ENCODE peak calls at places on chromosomes 11 and 22, in nine cellular contexts. One of them, this sample, is unnamed.

GRCh38 chr22:28053871-28054621 is 135.0 kb upstream of the PITPNB start:
- DNase-seq in right atrium auricular region: no peak
- DNase-seq in heart right ventricle: no peak
- DNase-seq in Peyer's patch: no peak
- DNase-seq in mammary epithelial cell: no peak
- DNase-seq in lung: no peak
- DNase-seq in left ventricle myocardium inferior: no peak
- DNase-seq in GM12865: no peak
- DNase-seq in tibial nerve: no peak
- DNase-seq in this sample: peak; percentile 11

GRCh38 chr11:93188726-93189125 is 9.1 kb downstream of the SLC36A4 start:
- DNase-seq in lung: no peak
- DNase-seq in GM12865: no peak
- DNase-seq in Peyer's patch: no peak
- DNase-seq in heart right ventricle: no peak
- DNase-seq in tibial nerve: no peak
- DNase-seq in mammary epithelial cell: no peak
- DNase-seq in right atrium auricular region: no peak
- DNase-seq in left ventricle myocardium inferior: no peak
- DNase-seq in this sample: no peak

GRCh38 chr11:8601376-8602133 is 7.5 kb upstream of the STK33 start:
- DNase-seq in right atrium auricular region: no peak
- DNase-seq in mammary epithelial cell: no peak
- DNase-seq in Peyer's patch: no peak
- DNase-seq in heart right ventricle: no peak
- DNase-seq in left ventricle myocardium inferior: no peak
- DNase-seq in GM12865: no peak
- DNase-seq in lung: no peak
- DNase-seq in tibial nerve: no peak
- DNase-seq in this sample: no peak

GRCh38 chr22:49235463-49236300 is 592.0 kb downstream of the BRD1 start:
- DNase-seq in Peyer's patch: no peak
- DNase-seq in right atrium auricular region: peak; percentile 28
- DNase-seq in GM12865: no peak
- DNase-seq in lung: peak; percentile 18
- DNase-seq in left ventricle myocardium inferior: no peak
- DNase-seq in mammary epithelial cell: no peak
- DNase-seq in heart right ventricle: no peak
- DNase-seq in tibial nerve: no peak
- DNase-seq in this sample: no peak

GRCh38 chr11:100863080-100863581 is 176.0 kb downstream of the ARHGAP42 start:
- DNase-seq in left ventricle myocardium inferior: no peak
- DNase-seq in right atrium auricular region: no peak
- DNase-seq in Peyer's patch: no peak
- DNase-seq in heart right ventricle: peak; percentile 53
- DNase-seq in lung: no peak
- DNase-seq in GM12865: peak; percentile 63
- DNase-seq in mammary epithelial cell: peak; percentile 21
- DNase-seq in tibial nerve: peak; percentile 21
- DNase-seq in this sample: peak; percentile 96

GRCh38 chr11:72354356-72355115 is 79.8 kb downstream of the CLPB start:
- DNase-seq in lung: no peak
- DNase-seq in right atrium auricular region: no peak
- DNase-seq in heart right ventricle: no peak
- DNase-seq in tibial nerve: no peak
- DNase-seq in mammary epithelial cell: peak; percentile 22
- DNase-seq in left ventricle myocardium inferior: no peak
- DNase-seq in Peyer's patch: no peak
- DNase-seq in GM12865: no peak
- DNase-seq in this sample: peak; percentile 26

GRCh38 chr22:31321421-31321820 is 24.7 kb downstream of the PATZ1 start:
- DNase-seq in lung: no peak
- DNase-seq in tibial nerve: no peak
- DNase-seq in right atrium auricular region: no peak
- DNase-seq in GM12865: no peak
- DNase-seq in heart right ventricle: no peak
- DNase-seq in left ventricle myocardium inferior: no peak
- DNase-seq in mammary epithelial cell: no peak
- DNase-seq in Peyer's patch: no peak
- DNase-seq in this sample: no peak

GRCh38 chr11:95372097-95372656 is 141.2 kb upstream of the SESN3 start:
- DNase-seq in right atrium auricular region: no peak
- DNase-seq in lung: no peak
- DNase-seq in left ventricle myocardium inferior: no peak
- DNase-seq in heart right ventricle: no peak
- DNase-seq in Peyer's patch: no peak
- DNase-seq in mammary epithelial cell: no peak
- DNase-seq in GM12865: no peak
- DNase-seq in tibial nerve: no peak
- DNase-seq in this sample: no peak

DNA sequence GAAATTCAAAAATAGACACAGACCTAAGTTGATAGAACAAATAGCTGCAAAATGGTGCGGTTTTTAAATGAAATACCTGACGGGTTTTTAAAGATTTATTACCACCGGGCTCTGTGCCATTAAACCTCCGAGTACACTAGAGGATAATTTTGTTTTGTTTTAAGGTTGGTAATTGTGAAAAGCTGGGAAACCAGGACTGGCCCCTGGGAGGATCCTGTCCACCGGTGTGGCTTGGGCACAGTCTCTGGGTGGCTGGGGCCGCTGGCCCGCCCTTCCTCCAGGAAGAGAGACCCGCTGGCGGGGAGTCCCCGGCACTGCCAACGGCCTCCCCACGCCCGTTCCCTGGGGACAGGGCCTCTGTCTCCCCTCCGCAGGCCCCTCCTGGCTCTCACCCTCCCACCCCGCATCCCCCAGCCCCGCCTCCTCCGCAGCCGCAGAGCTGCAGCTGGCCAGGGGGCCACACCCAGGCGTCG is 13.8 kb downstream of the KCNJ5 start:
- DNase-seq in lung: no peak
- DNase-seq in tibial nerve: no peak
- DNase-seq in Peyer's patch: peak; percentile 56
- DNase-seq in right atrium auricular region: no peak
- DNase-seq in left ventricle myocardium inferior: peak; percentile 48
- DNase-seq in mammary epithelial cell: peak; percentile 30
- DNase-seq in GM12865: peak; percentile 13
- DNase-seq in heart right ventricle: no peak
- DNase-seq in this sample: no peak
- H3K4me3 ChIP-seq in lung: no peak overlapping the region
- H3K4me3 ChIP-seq in tibial nerve: peak overlapping the region; percentile 61
- H3K4me3 ChIP-seq in Peyer's patch: peak overlapping the region; percentile 61
- H3K4me3 ChIP-seq in right atrium auricular region: peak overlapping the region; percentile 70
- H3K4me3 ChIP-seq in left ventricle myocardium inferior: peak overlapping the region; percentile 74
- H3K4me3 ChIP-seq in mammary epithelial cell: peak overlapping the region; percentile 60
- H3K4me3 ChIP-seq in GM12865: peak overlapping the region; percentile 38
- H3K4me3 ChIP-seq in heart right ventricle: peak overlapping the region; percentile 62
- H3K4me3 ChIP-seq in this sample: peak overlapping the region; percentile 56

GRCh38 chr22:46391486-46392136 is 56.1 kb downstream of the TRMU start:
- DNase-seq in mammary epithelial cell: no peak
- DNase-seq in Peyer's patch: no peak
- DNase-seq in GM12865: no peak
- DNase-seq in heart right ventricle: no peak
- DNase-seq in right atrium auricular region: no peak
- DNase-seq in left ventricle myocardium inferior: no peak
- DNase-seq in tibial nerve: no peak
- DNase-seq in lung: no peak
- DNase-seq in this sample: no peak

GRCh38 chr22:46392137-46392844 is 56.8 kb downstream of the TRMU start:
- DNase-seq in right atrium auricular region: no peak
- DNase-seq in tibial nerve: no peak
- DNase-seq in left ventricle myocardium inferior: no peak
- DNase-seq in lung: no peak
- DNase-seq in Peyer's patch: no peak
- DNase-seq in mammary epithelial cell: no peak
- DNase-seq in heart right ventricle: no peak
- DNase-seq in GM12865: no peak
- DNase-seq in this sample: no peak

GRCh38 chr22:46390105-46390651 is 54.7 kb downstream of the TRMU start:
- DNase-seq in tibial nerve: no peak
- DNase-seq in left ventricle myocardium inferior: no peak
- DNase-seq in right atrium auricular region: no peak
- DNase-seq in Peyer's patch: no peak
- DNase-seq in GM12865: no peak
- DNase-seq in heart right ventricle: no peak
- DNase-seq in lung: no peak
- DNase-seq in mammary epithelial cell: no peak
- DNase-seq in this sample: no peak

GRCh38 chr22:46389081-46389480 is 53.6 kb downstream of the TRMU start:
- DNase-seq in right atrium auricular region: no peak
- DNase-seq in lung: no peak
- DNase-seq in GM12865: no peak
- DNase-seq in mammary epithelial cell: no peak
- DNase-seq in Peyer's patch: no peak
- DNase-seq in tibial nerve: no peak
- DNase-seq in heart right ventricle: no peak
- DNase-seq in left ventricle myocardium inferior: no peak
- DNase-seq in this sample: no peak

DNA sequence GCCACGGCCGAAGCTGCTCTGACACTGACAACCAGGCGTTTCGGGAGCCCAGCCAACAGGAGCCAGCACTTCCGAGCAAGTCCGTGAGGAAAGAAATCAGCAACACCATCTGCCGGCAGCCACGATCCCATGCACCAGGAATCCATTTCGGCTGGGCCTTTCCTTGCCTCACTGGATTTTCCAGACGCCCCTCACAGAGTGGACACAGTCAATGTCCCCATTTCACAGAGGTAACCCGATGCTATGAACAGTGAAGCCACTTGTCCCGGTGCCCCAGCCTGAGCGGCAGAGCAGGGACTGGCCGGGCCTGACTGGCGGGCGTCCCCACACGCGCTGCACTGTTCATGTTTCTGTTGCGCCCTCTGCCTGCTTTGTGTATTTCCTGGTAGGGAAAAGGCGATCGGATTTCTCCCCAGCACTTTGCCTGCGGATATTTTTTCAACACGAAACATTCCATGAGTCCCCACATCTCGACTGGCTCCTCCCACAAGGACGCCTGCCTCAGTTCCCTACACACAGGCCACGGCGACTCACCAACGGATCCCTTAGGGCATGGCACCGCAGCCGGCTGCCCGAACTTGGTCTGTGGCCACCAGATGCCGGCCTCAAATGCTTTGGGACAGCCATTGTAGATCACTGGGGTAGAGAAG is 55.3 kb downstream of the TRMU start:
- DNase-seq in tibial nerve: peak; percentile 47
- DNase-seq in left ventricle myocardium inferior: peak; percentile 61
- DNase-seq in lung: peak; percentile 42
- DNase-seq in right atrium auricular region: no peak
- DNase-seq in heart right ventricle: peak; percentile 60
- DNase-seq in Peyer's patch: peak; percentile 59
- DNase-seq in GM12865: no peak
- DNase-seq in mammary epithelial cell: peak; percentile 70
- DNase-seq in this sample: peak; percentile 63
- TF ChIP-seq CTCF in tibial nerve: peak; percentile 32
- TF ChIP-seq CTCF in left ventricle myocardium inferior: peak; percentile 50
- TF ChIP-seq CTCF in lung: no peak
- TF ChIP-seq CTCF in right atrium auricular region: peak; percentile 20
- TF ChIP-seq CTCF in heart right ventricle: peak; percentile 61
- TF ChIP-seq CTCF in Peyer's patch: peak; percentile 57
- TF ChIP-seq CTCF in GM12865: no peak
- TF ChIP-seq CTCF in mammary epithelial cell: no peak
- TF ChIP-seq CTCF in this sample: peak; percentile 61

GRCh38 chr11:33735426-33736147 is 636 bp downstream of the CD59 start:
- DNase-seq in heart right ventricle: no peak
- DNase-seq in mammary epithelial cell: peak; percentile 54
- DNase-seq in tibial nerve: peak; percentile 29
- DNase-seq in lung: peak; percentile 44
- DNase-seq in right atrium auricular region: no peak
- DNase-seq in GM12865: peak; percentile 85
- DNase-seq in Peyer's patch: peak; percentile 64
- DNase-seq in left ventricle myocardium inferior: peak; percentile 39
- DNase-seq in this sample: no peak

GRCh38 chr11:33735166-33735425 is 1.1 kb downstream of the CD59 start:
- DNase-seq in left ventricle myocardium inferior: no peak
- DNase-seq in Peyer's patch: no peak
- DNase-seq in right atrium auricular region: no peak
- DNase-seq in mammary epithelial cell: no peak
- DNase-seq in tibial nerve: no peak
- DNase-seq in lung: no peak
- DNase-seq in GM12865: no peak
- DNase-seq in heart right ventricle: no peak
- DNase-seq in this sample: no peak

GRCh38 chr11:33734441-33735165 is 1.6 kb downstream of the CD59 start:
- DNase-seq in mammary epithelial cell: peak; percentile 72
- DNase-seq in left ventricle myocardium inferior: no peak
- DNase-seq in heart right ventricle: no peak
- DNase-seq in GM12865: no peak
- DNase-seq in right atrium auricular region: no peak
- DNase-seq in Peyer's patch: no peak
- DNase-seq in tibial nerve: peak; percentile 44
- DNase-seq in lung: peak; percentile 65
- DNase-seq in this sample: peak; percentile 59

GRCh38 chr11:33732176-33732575 is 4.0 kb downstream of the CD59 start:
- DNase-seq in heart right ventricle: no peak
- DNase-seq in GM12865: peak; percentile 38
- DNase-seq in Peyer's patch: no peak
- DNase-seq in tibial nerve: no peak
- DNase-seq in lung: no peak
- DNase-seq in right atrium auricular region: no peak
- DNase-seq in mammary epithelial cell: no peak
- DNase-seq in left ventricle myocardium inferior: no peak
- DNase-seq in this sample: no peak

DNA sequence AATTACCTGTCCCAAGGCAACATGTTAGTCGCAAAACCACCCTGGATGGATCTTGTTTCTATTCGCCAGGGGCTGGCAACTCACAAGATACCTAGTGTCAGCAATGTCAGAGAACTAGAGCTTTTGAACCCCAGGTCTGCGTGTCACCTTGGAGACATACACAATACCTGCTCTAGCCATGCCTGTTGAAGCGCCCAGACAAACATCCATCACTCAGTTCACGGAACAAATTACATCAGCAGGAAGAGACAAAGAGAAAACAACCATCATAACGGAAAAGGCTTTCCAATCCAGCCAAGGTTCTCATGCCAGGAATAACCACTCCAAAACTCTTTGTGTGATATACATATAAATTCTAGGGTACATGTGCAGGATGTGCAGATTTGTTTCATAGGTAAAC is 2.2 kb downstream of the CD59 start:
- DNase-seq in Peyer's patch: no peak
- DNase-seq in heart right ventricle: no peak
- DNase-seq in mammary epithelial cell: peak; percentile 32
- DNase-seq in lung: no peak
- DNase-seq in GM12865: no peak
- DNase-seq in left ventricle myocardium inferior: no peak
- DNase-seq in tibial nerve: no peak
- DNase-seq in right atrium auricular region: no peak
- DNase-seq in this sample: no peak
- H3K4me3 ChIP-seq in Peyer's patch: peak overlapping the region; percentile 79
- H3K4me3 ChIP-seq in heart right ventricle: peak overlapping the region; percentile 73
- H3K4me3 ChIP-seq in mammary epithelial cell: peak overlapping the region; percentile 86
- H3K4me3 ChIP-seq in lung: peak overlapping the region; percentile 95
- H3K4me3 ChIP-seq in GM12865: no peak overlapping the region
- H3K4me3 ChIP-seq in left ventricle myocardium inferior: peak overlapping the region; percentile 78
- H3K4me3 ChIP-seq in tibial nerve: peak overlapping the region; percentile 89
- H3K4me3 ChIP-seq in right atrium auricular region: peak overlapping the region; percentile 88
- H3K4me3 ChIP-seq in this sample: peak overlapping the region; percentile 86

GRCh38 chr11:66888282-66888681 is 31.4 kb downstream of the LRFN4 start:
- DNase-seq in mammary epithelial cell: no peak
- DNase-seq in heart right ventricle: no peak
- DNase-seq in lung: no peak
- DNase-seq in Peyer's patch: no peak
- DNase-seq in left ventricle myocardium inferior: no peak
- DNase-seq in right atrium auricular region: no peak
- DNase-seq in GM12865: no peak
- DNase-seq in tibial nerve: no peak
- DNase-seq in this sample: no peak

GRCh38 chr11:66887531-66887930 is 30.7 kb downstream of the LRFN4 start:
- DNase-seq in mammary epithelial cell: no peak
- DNase-seq in GM12865: no peak
- DNase-seq in lung: no peak
- DNase-seq in right atrium auricular region: no peak
- DNase-seq in left ventricle myocardium inferior: no peak
- DNase-seq in Peyer's patch: no peak
- DNase-seq in heart right ventricle: peak; percentile 51
- DNase-seq in tibial nerve: no peak
- DNase-seq in this sample: no peak

GRCh38 chr11:66892926-66893325 is 36.1 kb downstream of the LRFN4 start:
- DNase-seq in GM12865: no peak
- DNase-seq in left ventricle myocardium inferior: no peak
- DNase-seq in Peyer's patch: no peak
- DNase-seq in mammary epithelial cell: no peak
- DNase-seq in heart right ventricle: no peak
- DNase-seq in tibial nerve: no peak
- DNase-seq in right atrium auricular region: no peak
- DNase-seq in lung: no peak
- DNase-seq in this sample: no peak

GRCh38 chr11:66889974-66890373 is 33.1 kb downstream of the LRFN4 start:
- DNase-seq in Peyer's patch: no peak
- DNase-seq in mammary epithelial cell: no peak
- DNase-seq in heart right ventricle: no peak
- DNase-seq in left ventricle myocardium inferior: no peak
- DNase-seq in lung: no peak
- DNase-seq in GM12865: no peak
- DNase-seq in right atrium auricular region: no peak
- DNase-seq in tibial nerve: no peak
- DNase-seq in this sample: no peak

GRCh38 chr11:66891849-66892660 is 35.2 kb downstream of the LRFN4 start:
- DNase-seq in heart right ventricle: no peak
- DNase-seq in lung: no peak
- DNase-seq in Peyer's patch: peak; percentile 84
- DNase-seq in tibial nerve: no peak
- DNase-seq in right atrium auricular region: peak; percentile 71
- DNase-seq in GM12865: peak; percentile 95
- DNase-seq in mammary epithelial cell: peak; percentile 98
- DNase-seq in left ventricle myocardium inferior: no peak
- DNase-seq in this sample: peak; percentile 96
- TF ChIP-seq CTCF in heart right ventricle: no peak
- TF ChIP-seq CTCF in lung: no peak
- TF ChIP-seq CTCF in Peyer's patch: peak; percentile 8
- TF ChIP-seq CTCF in tibial nerve: no peak
- TF ChIP-seq CTCF in right atrium auricular region: no peak
- TF ChIP-seq CTCF in GM12865: no peak
- TF ChIP-seq CTCF in mammary epithelial cell: no peak
- TF ChIP-seq CTCF in left ventricle myocardium inferior: no peak
- TF ChIP-seq CTCF in this sample: peak; percentile 14

This sample was measured in choroid plexus epithelial cell.